ENCODE peak calls at places on chromosomes 16 and 17, in four cellular contexts. One of them, this sample, is unnamed.

GRCh38 chr17:17729620-17730249 is 48.5 kb downstream of the RAI1 start:
- DNase-seq in SK-N-SH: peak; percentile 73
- DNase-seq in HepG2: peak; percentile 30
- DNase-seq in HCT116: peak; percentile 19
- DNase-seq in this sample: peak; percentile 81

GRCh38 chr16:19785512-19786130 is 67.5 kb downstream of the IQCK start:
- DNase-seq in SK-N-SH: no peak
- DNase-seq in HepG2: peak; percentile 56
- DNase-seq in HCT116: no peak
- DNase-seq in this sample: no peak

GRCh38 chr16:14375132-14375491 is 254.9 kb downstream of the PARN start:
- DNase-seq in SK-N-SH: no peak
- DNase-seq in HepG2: no peak
- DNase-seq in HCT116: no peak
- DNase-seq in this sample: no peak

GRCh38 chr16:17518441-17518840 is 47.7 kb upstream of the XYLT1 start:
- DNase-seq in SK-N-SH: no peak
- DNase-seq in HepG2: no peak
- DNase-seq in HCT116: no peak
- DNase-seq in this sample: no peak

GRCh38 chr17:13885953-13886889 is 183.1 kb upstream of the COX10 start:
- DNase-seq in SK-N-SH: no peak
- DNase-seq in HepG2: no peak
- DNase-seq in HCT116: no peak
- DNase-seq in this sample: no peak

GRCh38 chr16:21646721-21647561 is 5.5 kb downstream of the IGSF6 start:
- DNase-seq in SK-N-SH: no peak
- DNase-seq in HepG2: no peak
- DNase-seq in HCT116: no peak
- DNase-seq in this sample: no peak

GRCh38 chr16:11602321-11602720 is 15.6 kb upstream of the LITAF start:
- DNase-seq in SK-N-SH: no peak
- DNase-seq in HepG2: no peak
- DNase-seq in HCT116: no peak
- DNase-seq in this sample: no peak

GRCh38 chr17:76558210-76559095 is 18.6 kb downstream of the PRCD start:
- DNase-seq in SK-N-SH: peak; percentile 69
- DNase-seq in HepG2: no peak
- DNase-seq in HCT116: no peak
- DNase-seq in this sample: no peak

GRCh38 chr16:13264749-13265552 is 363.6 kb downstream of the SHISA9 start:
- DNase-seq in SK-N-SH: no peak
- DNase-seq in HepG2: no peak
- DNase-seq in HCT116: no peak
- DNase-seq in this sample: no peak

GRCh38 chr16:13270602-13271001 is 369.2 kb downstream of the SHISA9 start:
- DNase-seq in SK-N-SH: no peak
- DNase-seq in HepG2: no peak
- DNase-seq in HCT116: no peak
- DNase-seq in this sample: no peak

GRCh38 chr16:13269359-13269758 is 368.0 kb downstream of the SHISA9 start:
- DNase-seq in SK-N-SH: no peak
- DNase-seq in HepG2: no peak
- DNase-seq in HCT116: no peak
- DNase-seq in this sample: no peak

GRCh38 chr16:13269905-13270528 is 368.6 kb downstream of the SHISA9 start:
- DNase-seq in SK-N-SH: no peak
- DNase-seq in HepG2: peak; percentile 95
- DNase-seq in HCT116: no peak
- DNase-seq in this sample: no peak
- TF ChIP-seq REST in SK-N-SH: no peak
- TF ChIP-seq REST in HepG2: no peak
- TF ChIP-seq REST in HCT116: no peak
- TF ChIP-seq REST in this sample: no peak

GRCh38 chr16:50679676-50680555 is 1.2 kb downstream of the SNX20 start:
- DNase-seq in SK-N-SH: no peak
- DNase-seq in HepG2: no peak
- DNase-seq in HCT116: no peak
- DNase-seq in this sample: no peak
- H3K4me1 ChIP-seq in SK-N-SH: peaks cover 3% of the 10 kb centered on the region
- H3K4me1 ChIP-seq in HepG2: peaks cover 10% of the 10 kb centered on the region
- H3K4me1 ChIP-seq in HCT116: no peaks in the 10 kb centered on the region
- H3K4me1 ChIP-seq in this sample: no peaks in the 10 kb centered on the region

DNA sequence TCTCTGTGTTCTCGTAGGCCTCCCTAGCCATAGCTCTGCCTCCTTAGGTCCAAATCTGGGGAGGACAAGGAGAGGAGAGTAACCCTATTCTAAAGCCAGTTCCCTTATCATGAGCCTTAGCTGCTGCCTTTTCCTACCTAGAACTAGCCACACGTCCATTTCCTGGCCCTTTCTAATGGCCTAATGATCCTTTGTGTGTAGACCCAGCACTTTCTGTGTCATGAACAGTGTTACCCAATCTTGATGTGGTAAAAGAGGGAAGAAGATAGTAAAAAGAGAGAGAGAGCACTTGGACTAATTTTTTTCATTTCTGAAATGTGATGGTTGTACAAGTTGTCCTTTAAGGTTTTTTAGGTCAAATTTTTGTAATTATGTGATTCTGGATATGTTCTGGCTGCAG is 18.1 kb downstream of the CASC3 start:
- DNase-seq in SK-N-SH: no peak
- DNase-seq in HepG2: no peak
- DNase-seq in HCT116: no peak
- DNase-seq in this sample: no peak
- H3K79me2 ChIP-seq in SK-N-SH: peaks cover 65% of the 10 kb centered on the region
- H3K79me2 ChIP-seq in HepG2: peaks cover 39% of the 10 kb centered on the region
- H3K79me2 ChIP-seq in HCT116: peaks cover 61% of the 10 kb centered on the region
- H3K79me2 ChIP-seq in this sample: peaks cover 71% of the 10 kb centered on the region

GRCh38 chr16:47753620-47754019 is 292.5 kb downstream of the PHKB start:
- DNase-seq in SK-N-SH: peak; percentile 41
- DNase-seq in HepG2: no peak
- DNase-seq in HCT116: no peak
- DNase-seq in this sample: no peak
- TF ChIP-seq REST in SK-N-SH: no peak
- TF ChIP-seq REST in HepG2: no peak
- TF ChIP-seq REST in HCT116: no peak
- TF ChIP-seq REST in this sample: no peak

This sample was measured in GM23338.